ENCODE peak calls at places on chromosome 9, in eight cellular contexts. X is effector memory CD4-positive, alpha-beta T cell; Z is CD8-positive, alpha-beta T cell; O is AG10803; M is NB4; U is OCI-LY7; C is ovary; Q is AG04449. I is an unnamed sample.

GRCh38 chr9:99432075-99432474 is 210.0 kb downstream of the SEC61B start:
- DNase-seq in Q (no peak), X (no peak), Z (no peak), C (no peak), O (no peak), M (no peak), U (no peak), I (no peak)

GRCh38 chr9:134034215-134035040 is 9.1 kb downstream of the BRD3OS start:
- DNase-seq in M (no peak), Z (no peak), Q (no peak), X (no peak), O (no peak), U (no peak), C (no peak), I (no peak)

GRCh38 chr9:126915281-126915816 is 767 bp downstream of the RALGPS1 start:
- DNase-seq in U (peak), Z (no peak), C (peak), X (peak), Q (no peak), M (peak), O (no peak), I (no peak)

GRCh38 chr9:120904061-120904998 is 22.3 kb downstream of the TRAF1 start:
- DNase-seq in Q (no peak), M (no peak), U (peak), Z (peak), O (no peak), X (peak), C (no peak), I (no peak)

GRCh38 chr9:97468658-97469448 is 32.6 kb upstream of the TMOD1 start:
- DNase-seq in U (peak), Q (no peak), M (peak), X (no peak), O (peak), C (peak), Z (peak), I (peak)

GRCh38 chr9:76431601-76432000 is 27.4 kb upstream of the GCNT1 start:
- DNase-seq in O (no peak), U (no peak), C (no peak), Z (no peak), Q (no peak), M (no peak), X (no peak), I (no peak)

GRCh38 chr9:131524578-131525315 is 6.3 kb downstream of the UCK1 start:
- DNase-seq in M (no peak), X (no peak), U (no peak), C (no peak), Z (no peak), O (peak), Q (no peak), I (peak)

GRCh38 chr9:35688558-35689350 is 971 bp downstream of the TPM2 start:
- DNase-seq in M (peak), U (no peak), Q (no peak), C (no peak), O (peak), Z (no peak), X (no peak), I (peak)

GRCh38 chr9:100602302-100602930 is 24.5 kb downstream of the CAVIN4 start:
- DNase-seq in O (peak), U (peak), Z (no peak), M (peak), Q (no peak), C (no peak), X (no peak), I (peak)

GRCh38 chr9:21558079-21558478 is 76.0 kb upstream of the IFNE start:
- DNase-seq in M (no peak), C (no peak), Z (no peak), Q (no peak), X (no peak), U (no peak), O (no peak), I (peak)

GRCh38 chr9:132384376-132384775 is 22.3 kb downstream of the TTF1 start:
- DNase-seq in Z (no peak), O (no peak), U (peak), M (no peak), C (no peak), X (no peak), Q (no peak), I (no peak)

GRCh38 chr9:34961574-34962480 is 3.7 kb downstream of the PHF24 start:
- DNase-seq in M (peak), Q (no peak), C (no peak), X (no peak), U (no peak), Z (no peak), O (no peak), I (peak)

GRCh38 chr9:133067813-133068212 is 6.0 kb downstream of the CEL start:
- DNase-seq in X (no peak), M (no peak), Z (no peak), C (no peak), Q (no peak), U (no peak), O (no peak), I (no peak)

GRCh38 chr9:33164138-33164809 is 2.9 kb downstream of the B4GALT1 start:
- DNase-seq in O (no peak), U (peak), M (no peak), C (peak), X (no peak), Z (peak), Q (no peak), I (no peak)

GRCh38 chr9:19922476-19923118 is 133.8 kb upstream of the SLC24A2 start:
- DNase-seq in Z (no peak), C (no peak), M (peak), O (peak), Q (peak), U (no peak), X (no peak), I (peak)

GRCh38 chr9:85392270-85392669 is 349.5 kb downstream of the AGTPBP1 start:
- DNase-seq in Q (no peak), C (no peak), X (no peak), O (no peak), U (no peak), M (no peak), Z (no peak), I (no peak)

GRCh38 chr9:130185494-130186005 is 13.3 kb downstream of the NCS1 start:
- DNase-seq in M (no peak), O (no peak), C (no peak), U (no peak), Q (no peak), X (no peak), Z (no peak), I (peak)

GRCh38 chr9:76729116-76729515 is 35.1 kb upstream of the PCA3 start:
- DNase-seq in O (no peak), U (no peak), C (no peak), Q (no peak), X (no peak), M (no peak), Z (no peak), I (no peak)

GRCh38 chr9:69919461-69920061 is 98.9 kb downstream of the CFAP95 start:
- DNase-seq in X (no peak), U (peak), M (peak), Z (no peak), Q (no peak), O (peak), C (no peak), I (peak)

GRCh38 chr9:113427629-113428028 is 17.1 kb downstream of the C9orf43 start:
- DNase-seq in O (peak), Q (no peak), Z (no peak), C (no peak), X (no peak), U (no peak), M (peak), I (peak)

GRCh38 chr9:121634800-121635261 is 16.6 kb upstream of the DAB2IP start:
- DNase-seq in C (peak), U (peak), O (no peak), M (peak), Q (no peak), Z (no peak), X (no peak), I (peak)

GRCh38 chr9:88645172-88645868 is 110.3 kb downstream of the NXNL2 start:
- DNase-seq in C (no peak), M (no peak), O (no peak), U (no peak), X (no peak), Z (no peak), Q (no peak), I (peak)
- H3K4me3 ChIP-seq in C (no peak), M (no peak), O (no peak), U (no peak), X (no peak), Z (no peak), Q (no peak), I (peak)

GRCh38 chr9:6711403-6711802 is 46.4 kb upstream of the KDM4C start:
- DNase-seq in O (peak), Z (no peak), U (no peak), X (no peak), Q (peak), C (no peak), M (no peak), I (peak)

GRCh38 chr9:6712041-6712440 is 45.7 kb upstream of the KDM4C start:
- DNase-seq in Q (no peak), O (no peak), C (no peak), X (no peak), Z (no peak), U (no peak), M (no peak), I (no peak)

GRCh38 chr9:6716766-6717165 is 41.0 kb upstream of the KDM4C start:
- DNase-seq in M (no peak), O (no peak), Z (no peak), X (no peak), U (no peak), C (no peak), Q (no peak), I (no peak)

GRCh38 chr9:6714176-6714575 is 43.6 kb upstream of the KDM4C start:
- DNase-seq in C (no peak), O (no peak), Q (no peak), X (no peak), M (peak), Z (no peak), U (no peak), I (no peak)

DNA sequence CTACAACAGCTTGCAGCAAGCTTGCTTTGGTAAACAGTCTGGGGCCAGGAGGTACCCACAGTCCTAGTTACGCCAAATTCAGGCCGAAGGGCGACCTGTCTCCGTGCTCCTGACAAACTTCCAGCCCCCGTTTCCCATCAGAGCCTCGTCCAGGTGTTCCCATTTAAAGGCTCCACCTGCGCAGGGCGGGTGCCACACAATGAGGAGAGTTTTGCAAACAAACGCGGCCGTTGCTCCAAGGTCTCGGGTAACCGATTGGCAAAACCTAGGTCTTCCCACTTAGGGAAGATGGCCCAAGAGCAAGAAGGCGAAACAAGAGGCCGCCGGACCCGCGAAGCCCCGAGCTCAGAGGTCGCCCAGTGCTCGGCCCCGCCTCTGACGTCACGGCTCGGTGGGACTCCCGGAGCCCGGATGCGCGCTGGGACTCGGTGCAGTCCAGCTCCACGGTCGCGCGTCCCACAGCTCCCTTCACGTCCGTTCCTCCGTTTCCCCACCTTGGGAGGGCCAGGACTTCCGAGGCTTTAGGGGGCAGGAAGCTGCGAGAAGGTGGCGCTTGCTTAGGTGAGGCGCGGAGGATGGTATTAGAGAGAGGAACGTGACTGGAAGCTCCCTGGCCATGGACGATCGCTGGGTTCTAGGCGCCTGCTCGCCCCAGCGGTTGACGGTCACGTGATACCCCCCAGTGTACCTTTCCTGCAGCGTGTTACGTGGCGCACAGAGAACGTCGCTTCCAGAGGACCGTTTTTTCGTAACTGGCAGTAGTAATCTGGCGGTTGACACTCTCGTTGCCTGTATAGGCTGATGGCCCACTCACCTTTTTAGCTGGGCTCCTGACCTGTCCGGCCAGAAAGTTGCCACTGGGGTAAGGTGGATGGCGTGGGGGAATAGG is 41.8 kb upstream of the KDM4C start:
- DNase-seq in Z (peak), C (peak), Q (no peak), U (no peak), O (peak), M (peak), X (peak), I (no peak)
- H3K4me3 ChIP-seq in Z (peak), C (peak), Q (peak), U (no peak), O (peak), M (peak), X (peak), I (peak)

GRCh38 chr9:93505518-93506123 is 52.2 kb upstream of the FAM120AOS start:
- DNase-seq in U (no peak), C (no peak), Z (no peak), M (peak), O (no peak), X (no peak), Q (no peak), I (peak)

GRCh38 chr9:93503381-93503780 is 50.0 kb upstream of the FAM120AOS start:
- DNase-seq in U (no peak), C (no peak), X (no peak), Q (no peak), Z (no peak), O (no peak), M (no peak), I (no peak)

GRCh38 chr9:93501406-93501805 is 48.0 kb upstream of the FAM120AOS start:
- DNase-seq in C (no peak), Q (no peak), X (no peak), Z (peak), U (peak), O (peak), M (no peak), I (peak)

GRCh38 chr9:93496285-93496684 is 42.9 kb upstream of the FAM120AOS start:
- DNase-seq in X (no peak), C (no peak), M (no peak), Z (no peak), O (peak), U (no peak), Q (no peak), I (peak)

GRCh38 chr9:93500571-93501298 is 47.4 kb upstream of the FAM120AOS start:
- DNase-seq in M (no peak), U (no peak), Z (peak), X (no peak), C (no peak), Q (no peak), O (no peak), I (no peak)
- H3K4me3 ChIP-seq in M (no peak), U (peak), Z (no peak), X (peak), C (peak), Q (no peak), O (peak), I (peak)

GRCh38 chr9:95507456-95508241 is 9.1 kb downstream of the PTCH1 start:
- DNase-seq in C (peak), O (peak), Z (peak), U (peak), M (peak), X (no peak), Q (no peak), I (peak)

GRCh38 chr9:95505676-95506437 is 10.9 kb downstream of the PTCH1 start:
- DNase-seq in X (no peak), C (peak), U (peak), O (peak), M (peak), Q (no peak), Z (peak), I (peak)

GRCh38 chr9:95505072-95505471 is 11.7 kb downstream of the PTCH1 start:
- DNase-seq in O (no peak), C (no peak), M (no peak), Z (no peak), X (no peak), Q (no peak), U (no peak), I (no peak)

GRCh38 chr9:95506692-95507455 is 9.9 kb downstream of the PTCH1 start:
- DNase-seq in M (peak), C (peak), Q (no peak), Z (peak), X (no peak), O (peak), U (peak), I (peak)

GRCh38 chr9:95506438-95506691 is 10.4 kb downstream of the PTCH1 start:
- DNase-seq in Q (no peak), Z (no peak), O (peak), M (peak), U (peak), C (no peak), X (no peak), I (peak)
- H3K4me3 ChIP-seq in Q (peak), Z (peak), O (peak), M (peak), U (peak), C (peak), X (peak), I (peak)

DNA sequence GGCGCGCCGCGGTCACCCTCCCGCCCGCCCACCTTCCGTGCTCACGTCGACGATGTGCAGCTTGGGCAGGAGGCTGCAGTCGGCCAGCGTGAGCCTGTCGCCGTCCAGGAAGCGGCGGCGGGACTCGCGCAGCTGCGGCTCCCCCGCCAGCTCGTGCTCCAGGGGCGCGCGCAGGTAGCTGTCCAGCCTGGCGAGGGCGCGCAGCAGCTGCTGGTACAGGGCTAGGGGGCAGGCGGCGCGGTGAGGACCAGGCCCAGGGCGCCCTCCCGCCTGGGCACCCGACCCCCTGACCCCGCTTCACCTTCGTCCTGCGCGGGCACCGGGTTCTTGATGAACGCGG is 1.5 kb downstream of the CLIC3 start:
- DNase-seq in X (no peak), Q (no peak), O (no peak), M (no peak), C (no peak), U (no peak), Z (no peak), I (no peak)
- H3K4me3 ChIP-seq in X (no peak), Q (no peak), O (no peak), M (no peak), C (no peak), U (no peak), Z (no peak), I (peak)

GRCh38 chr9:93601063-93601462 is 24.7 kb downstream of the PHF2 start:
- DNase-seq in C (no peak), X (no peak), Q (no peak), Z (no peak), M (no peak), O (no peak), U (no peak), I (no peak)

GRCh38 chr9:93606187-93606586 is 29.8 kb downstream of the PHF2 start:
- DNase-seq in Q (no peak), O (peak), U (no peak), M (no peak), C (no peak), X (no peak), Z (no peak), I (no peak)

GRCh38 chr9:93601666-93602065 is 25.3 kb downstream of the PHF2 start:
- DNase-seq in U (no peak), Q (no peak), O (no peak), Z (no peak), X (no peak), M (no peak), C (no peak), I (no peak)

GRCh38 chr9:93603011-93603410 is 26.6 kb downstream of the PHF2 start:
- DNase-seq in X (no peak), M (no peak), Q (no peak), U (no peak), C (no peak), O (no peak), Z (no peak), I (no peak)

GRCh38 chr9:93603906-93604326 is 27.5 kb downstream of the PHF2 start:
- DNase-seq in M (no peak), Z (no peak), Q (no peak), U (no peak), C (no peak), X (no peak), O (no peak), I (no peak)
- H3K4me3 ChIP-seq in M (no peak), Z (no peak), Q (no peak), U (no peak), C (no peak), X (no peak), O (no peak), I (no peak)

I was measured in adipocyte.